ENCODE peak calls at places on chromosomes 11 and 22, in seven cellular contexts. B, X, U, N, H, J and Y are unnamed samples.
A peak's percentile ranks its signal among the peaks of the same experiment; 100 is the strongest.

GRCh38 chr22:19855504-19856409 is 1.1 kb upstream of the GNB1L start:
- DNase-seq in B (peak; percentile 55), X (peak; percentile 72), U (peak; percentile 69), N (peak; percentile 54), H (peak; percentile 52), J (no peak), Y (no peak)

GRCh38 chr11:105588001-105588400 is 21.9 kb upstream of the GRIA4 start:
- DNase-seq in B (peak; percentile 78), X (no peak), U (peak; percentile 65), N (peak; percentile 7), H (no peak), J (no peak), Y (no peak)

GRCh38 chr11:64254326-64254725 is 3.0 kb downstream of the PLCB3 start:
- DNase-seq in B (no peak), X (no peak), U (no peak), N (no peak), H (no peak), J (no peak), Y (no peak)

GRCh38 chr22:48884786-48885185 is 942.9 kb downstream of the BRD1 start:
- DNase-seq in B (no peak), X (no peak), U (no peak), N (no peak), H (no peak), J (no peak), Y (no peak)

GRCh38 chr11:65522640-65523322 is 2.1 kb upstream of the SCYL1 start:
- DNase-seq in B (no peak), X (peak; percentile 25), U (no peak), N (peak; percentile 39), H (peak; percentile 58), J (no peak), Y (no peak)

GRCh38 chr11:6667733-6668374 is 12.2 kb upstream of the DCHS1 start:
- DNase-seq in B (no peak), X (no peak), U (peak; percentile 39), N (no peak), H (no peak), J (no peak), Y (no peak)

GRCh38 chr11:67290801-67291200 is 1.7 kb downstream of the ANKRD13D start:
- DNase-seq in B (peak; percentile 72), X (no peak), U (no peak), N (no peak), H (peak; percentile 18), J (no peak), Y (no peak)

GRCh38 chr22:21657361-21658118 is 8.3 kb upstream of the PPIL2 start:
- DNase-seq in B (peak; percentile 36), X (peak; percentile 97), U (peak; percentile 56), N (peak; percentile 12), H (peak; percentile 75), J (peak; percentile 75), Y (peak; percentile 96)

GRCh38 chr11:100080401-100080800 is 606.7 kb upstream of the ARHGAP42 start:
- DNase-seq in B (no peak), X (no peak), U (no peak), N (no peak), H (no peak), J (no peak), Y (no peak)

GRCh38 chr22:24437820-24438328 is 10.5 kb downstream of the ADORA2A start:
- DNase-seq in B (no peak), X (peak; percentile 78), U (peak; percentile 28), N (no peak), H (no peak), J (no peak), Y (peak; percentile 37)

GRCh38 chr11:19689281-19689975 is 23.2 kb upstream of the NAV2 start:
- DNase-seq in B (no peak), X (no peak), U (no peak), N (no peak), H (no peak), J (no peak), Y (no peak)